ENCODE peak calls at places on chromosome 2, in six cellular contexts. One of them, this sample, is unnamed.

GRCh38 chr2:72605836-72606442 is 219.9 kb downstream of the EXOC6B start:
- DNase-seq in nephron progenitor cell: no peak
- DNase-seq in SK-N-SH: peak; percentile 16
- DNase-seq in cardiac muscle cell: peak; percentile 40
- DNase-seq in right lobe of liver: no peak
- DNase-seq in endothelial cell: no peak
- DNase-seq in this sample: no peak

GRCh38 chr2:170713280-170714155 is 1.6 kb upstream of the SP5 start:
- DNase-seq in nephron progenitor cell: peak; percentile 51
- DNase-seq in SK-N-SH: peak; percentile 43
- DNase-seq in right lobe of liver: peak; percentile 43
- DNase-seq in endothelial cell: peak; percentile 16
- DNase-seq in cardiac muscle cell: no peak
- DNase-seq in this sample: no peak

GRCh38 chr2:174605687-174606086 is 8.1 kb upstream of the WIPF1 start:
- DNase-seq in endothelial cell: no peak
- DNase-seq in SK-N-SH: no peak
- DNase-seq in right lobe of liver: no peak
- DNase-seq in nephron progenitor cell: no peak
- DNase-seq in cardiac muscle cell: peak; percentile 60
- DNase-seq in this sample: no peak

GRCh38 chr2:71299507-71299906 is 32.1 kb upstream of the ZNF638 start:
- DNase-seq in right lobe of liver: no peak
- DNase-seq in endothelial cell: peak; percentile 13
- DNase-seq in cardiac muscle cell: peak; percentile 62
- DNase-seq in nephron progenitor cell: no peak
- DNase-seq in SK-N-SH: peak; percentile 51
- DNase-seq in this sample: no peak

GRCh38 chr2:134253804-134254203 is at the start of gene MGAT5:
- DNase-seq in nephron progenitor cell: no peak
- DNase-seq in endothelial cell: no peak
- DNase-seq in right lobe of liver: peak; percentile 56
- DNase-seq in cardiac muscle cell: no peak
- DNase-seq in SK-N-SH: no peak
- DNase-seq in this sample: no peak

GRCh38 chr2:71067567-71068217 is 756 bp upstream of the NAGK start:
- DNase-seq in right lobe of liver: no peak
- DNase-seq in cardiac muscle cell: peak; percentile 54
- DNase-seq in endothelial cell: peak; percentile 13
- DNase-seq in SK-N-SH: no peak
- DNase-seq in nephron progenitor cell: no peak
- DNase-seq in this sample: no peak

GRCh38 chr2:160141944-160142343 is 58.1 kb downstream of the ITGB6 start:
- DNase-seq in right lobe of liver: no peak
- DNase-seq in endothelial cell: no peak
- DNase-seq in cardiac muscle cell: peak; percentile 33
- DNase-seq in SK-N-SH: no peak
- DNase-seq in nephron progenitor cell: no peak
- DNase-seq in this sample: no peak

GRCh38 chr2:40096360-40096759 is 317.3 kb upstream of the THUMPD2 start:
- DNase-seq in endothelial cell: no peak
- DNase-seq in SK-N-SH: no peak
- DNase-seq in cardiac muscle cell: peak; percentile 70
- DNase-seq in right lobe of liver: no peak
- DNase-seq in nephron progenitor cell: no peak
- DNase-seq in this sample: no peak

GRCh38 chr2:1856922-1857321 is 112.6 kb upstream of the PXDN start:
- DNase-seq in right lobe of liver: no peak
- DNase-seq in nephron progenitor cell: no peak
- DNase-seq in endothelial cell: no peak
- DNase-seq in SK-N-SH: no peak
- DNase-seq in cardiac muscle cell: peak; percentile 8
- DNase-seq in this sample: no peak

GRCh38 chr2:236705295-236706114 is 135.9 kb downstream of the ACKR3 start:
- DNase-seq in right lobe of liver: no peak
- DNase-seq in nephron progenitor cell: no peak
- DNase-seq in cardiac muscle cell: peak; percentile 7
- DNase-seq in endothelial cell: no peak
- DNase-seq in SK-N-SH: no peak
- DNase-seq in this sample: no peak

GRCh38 chr2:10410716-10411437 is 37.2 kb downstream of the ODC1 start:
- DNase-seq in SK-N-SH: no peak
- DNase-seq in nephron progenitor cell: no peak
- DNase-seq in cardiac muscle cell: peak; percentile 45
- DNase-seq in endothelial cell: no peak
- DNase-seq in right lobe of liver: no peak
- DNase-seq in this sample: no peak

GRCh38 chr2:229921101-229921891 is 513 bp downstream of the TRIP12 start:
- DNase-seq in SK-N-SH: peak; percentile 79
- DNase-seq in endothelial cell: peak; percentile 63
- DNase-seq in cardiac muscle cell: peak; percentile 42
- DNase-seq in right lobe of liver: peak; percentile 76
- DNase-seq in nephron progenitor cell: peak; percentile 69
- DNase-seq in this sample: no peak

GRCh38 chr2:33583194-33583938 is 15.7 kb downstream of the FAM98A start:
- DNase-seq in SK-N-SH: peak; percentile 57
- DNase-seq in right lobe of liver: no peak
- DNase-seq in cardiac muscle cell: peak; percentile 59
- DNase-seq in endothelial cell: no peak
- DNase-seq in nephron progenitor cell: peak; percentile 25
- DNase-seq in this sample: no peak

GRCh38 chr2:81645750-81646301 is 1341.3 kb upstream of the LRRTM1 start:
- DNase-seq in cardiac muscle cell: no peak
- DNase-seq in nephron progenitor cell: peak; percentile 3
- DNase-seq in endothelial cell: no peak
- DNase-seq in SK-N-SH: no peak
- DNase-seq in right lobe of liver: no peak
- DNase-seq in this sample: no peak

GRCh38 chr2:37005118-37005868 is 39.0 kb upstream of the STRN start:
- DNase-seq in nephron progenitor cell: no peak
- DNase-seq in cardiac muscle cell: peak; percentile 58
- DNase-seq in SK-N-SH: peak; percentile 36
- DNase-seq in right lobe of liver: no peak
- DNase-seq in endothelial cell: no peak
- DNase-seq in this sample: no peak

GRCh38 chr2:195413422-195413821 is 243.6 kb upstream of the SLC39A10 start:
- DNase-seq in nephron progenitor cell: no peak
- DNase-seq in SK-N-SH: no peak
- DNase-seq in endothelial cell: no peak
- DNase-seq in cardiac muscle cell: no peak
- DNase-seq in right lobe of liver: no peak
- DNase-seq in this sample: no peak

GRCh38 chr2:191171291-191171690 is 20.5 kb upstream of the STAT4 start:
- DNase-seq in right lobe of liver: no peak
- DNase-seq in endothelial cell: no peak
- DNase-seq in cardiac muscle cell: no peak
- DNase-seq in SK-N-SH: peak; percentile 20
- DNase-seq in nephron progenitor cell: no peak
- DNase-seq in this sample: no peak

GRCh38 chr2:160471950-160472349 is 21.7 kb downstream of the RBMS1 start:
- DNase-seq in SK-N-SH: no peak
- DNase-seq in cardiac muscle cell: no peak
- DNase-seq in right lobe of liver: no peak
- DNase-seq in endothelial cell: no peak
- DNase-seq in nephron progenitor cell: no peak
- DNase-seq in this sample: no peak

GRCh38 chr2:64336171-64336570 is 117.8 kb upstream of the LGALSL start:
- DNase-seq in SK-N-SH: no peak
- DNase-seq in right lobe of liver: no peak
- DNase-seq in nephron progenitor cell: no peak
- DNase-seq in cardiac muscle cell: no peak
- DNase-seq in endothelial cell: no peak
- DNase-seq in this sample: no peak

GRCh38 chr2:119520696-119521436 is 3.4 kb downstream of the SCTR start:
- DNase-seq in right lobe of liver: no peak
- DNase-seq in endothelial cell: no peak
- DNase-seq in cardiac muscle cell: no peak
- DNase-seq in SK-N-SH: no peak
- DNase-seq in nephron progenitor cell: no peak
- DNase-seq in this sample: no peak

GRCh38 chr2:164992818-164993217 is 37.5 kb upstream of the SLC38A11 start:
- DNase-seq in right lobe of liver: peak; percentile 57
- DNase-seq in cardiac muscle cell: peak; percentile 87
- DNase-seq in SK-N-SH: peak; percentile 45
- DNase-seq in endothelial cell: peak; percentile 47
- DNase-seq in nephron progenitor cell: peak; percentile 50
- DNase-seq in this sample: no peak

GRCh38 chr2:43576983-43577892 is 18.6 kb downstream of the THADA start:
- DNase-seq in nephron progenitor cell: peak; percentile 18
- DNase-seq in SK-N-SH: peak; percentile 49
- DNase-seq in cardiac muscle cell: peak; percentile 86
- DNase-seq in right lobe of liver: no peak
- DNase-seq in endothelial cell: no peak
- DNase-seq in this sample: no peak

GRCh38 chr2:172106128-172106961 is 3.6 kb upstream of the DLX2 start:
- DNase-seq in nephron progenitor cell: peak; percentile 56
- DNase-seq in cardiac muscle cell: peak; percentile 48
- DNase-seq in right lobe of liver: no peak
- DNase-seq in SK-N-SH: peak; percentile 78
- DNase-seq in endothelial cell: no peak
- DNase-seq in this sample: no peak

GRCh38 chr2:144524190-144524957 is 4.5 kb upstream of the ZEB2 start:
- DNase-seq in nephron progenitor cell: peak; percentile 80
- DNase-seq in cardiac muscle cell: peak; percentile 77
- DNase-seq in SK-N-SH: peak; percentile 88
- DNase-seq in endothelial cell: peak; percentile 65
- DNase-seq in right lobe of liver: no peak
- DNase-seq in this sample: no peak

GRCh38 chr2:144520718-144521487 is 984 bp upstream of the ZEB2 start:
- DNase-seq in SK-N-SH: no peak
- DNase-seq in endothelial cell: no peak
- DNase-seq in nephron progenitor cell: no peak
- DNase-seq in cardiac muscle cell: peak; percentile 95
- DNase-seq in right lobe of liver: no peak
- DNase-seq in this sample: no peak

GRCh38 chr2:144522741-144523605 is 3.1 kb upstream of the ZEB2 start:
- DNase-seq in right lobe of liver: no peak
- DNase-seq in SK-N-SH: peak; percentile 63
- DNase-seq in cardiac muscle cell: no peak
- DNase-seq in nephron progenitor cell: peak; percentile 57
- DNase-seq in endothelial cell: no peak
- DNase-seq in this sample: no peak

GRCh38 chr2:144521702-144522101 is 1.8 kb upstream of the ZEB2 start:
- DNase-seq in nephron progenitor cell: no peak
- DNase-seq in cardiac muscle cell: no peak
- DNase-seq in endothelial cell: no peak
- DNase-seq in SK-N-SH: no peak
- DNase-seq in right lobe of liver: no peak
- DNase-seq in this sample: no peak

GRCh38 chr2:144523606-144524131 is 3.8 kb upstream of the ZEB2 start:
- DNase-seq in SK-N-SH: peak; percentile 67
- DNase-seq in right lobe of liver: no peak
- DNase-seq in nephron progenitor cell: no peak
- DNase-seq in endothelial cell: no peak
- DNase-seq in cardiac muscle cell: no peak
- DNase-seq in this sample: no peak
- TF ChIP-seq CTCF in SK-N-SH: no peak
- TF ChIP-seq CTCF in right lobe of liver: no peak
- TF ChIP-seq CTCF in nephron progenitor cell: no peak
- TF ChIP-seq CTCF in endothelial cell: no peak
- TF ChIP-seq CTCF in cardiac muscle cell: no peak
- TF ChIP-seq CTCF in this sample: no peak

DNA sequence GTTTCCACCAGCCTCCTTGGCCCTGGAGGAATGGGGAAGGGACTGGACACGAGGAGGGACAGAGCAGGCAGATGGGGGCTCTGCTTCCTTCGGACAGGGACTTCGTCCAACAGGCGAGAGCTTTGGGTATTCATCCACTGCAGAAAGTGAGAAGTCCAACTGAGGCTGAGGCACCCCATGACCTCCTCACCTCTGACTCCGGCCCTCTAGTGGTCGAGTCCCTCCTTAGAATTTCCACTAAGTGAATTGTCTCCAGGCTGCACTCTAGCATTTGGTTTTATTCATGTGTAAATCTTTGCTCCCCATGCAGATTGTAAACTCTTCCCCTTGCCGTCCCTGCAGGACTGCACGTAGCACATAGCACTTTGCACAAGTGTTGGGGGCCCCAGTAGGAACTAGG is 75.6 kb downstream of the TMEM247 start:
- DNase-seq in right lobe of liver: no peak
- DNase-seq in cardiac muscle cell: no peak
- DNase-seq in SK-N-SH: peak; percentile 28
- DNase-seq in nephron progenitor cell: no peak
- DNase-seq in endothelial cell: peak; percentile 31
- DNase-seq in this sample: no peak
- TF ChIP-seq CTCF in right lobe of liver: no peak
- TF ChIP-seq CTCF in cardiac muscle cell: peak; percentile 32
- TF ChIP-seq CTCF in SK-N-SH: peak; percentile 59
- TF ChIP-seq CTCF in nephron progenitor cell: peak; percentile 31
- TF ChIP-seq CTCF in endothelial cell: peak; percentile 66
- TF ChIP-seq CTCF in this sample: peak; percentile 53

DNA sequence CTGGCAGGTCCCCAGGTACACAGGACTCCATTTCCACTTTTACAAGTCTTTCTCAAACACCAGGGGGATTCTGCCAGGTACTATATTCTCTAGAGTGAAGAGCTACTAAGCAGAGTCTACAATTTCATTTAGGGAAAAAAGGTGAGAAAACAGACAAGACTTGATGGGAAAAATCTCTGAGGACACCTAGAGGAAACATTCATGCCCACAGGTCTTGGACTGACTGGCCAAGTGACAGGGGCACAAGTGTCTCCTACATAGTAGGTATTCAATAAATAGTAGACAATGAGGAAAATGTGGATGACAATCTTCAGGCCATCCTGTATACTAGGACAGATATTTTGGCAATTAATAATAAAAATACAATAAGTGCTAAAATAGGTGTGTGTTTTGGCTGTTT is 228.6 kb downstream of the CLIP4 start:
- DNase-seq in cardiac muscle cell: no peak
- DNase-seq in nephron progenitor cell: no peak
- DNase-seq in right lobe of liver: no peak
- DNase-seq in SK-N-SH: no peak
- DNase-seq in endothelial cell: no peak
- DNase-seq in this sample: no peak
- TF ChIP-seq CTCF in cardiac muscle cell: no peak
- TF ChIP-seq CTCF in nephron progenitor cell: no peak
- TF ChIP-seq CTCF in right lobe of liver: no peak
- TF ChIP-seq CTCF in SK-N-SH: no peak
- TF ChIP-seq CTCF in endothelial cell: no peak
- TF ChIP-seq CTCF in this sample: peak; percentile 27

GRCh38 chr2:12544221-12544558 is 172.5 kb upstream of the TRIB2 start:
- DNase-seq in right lobe of liver: no peak
- DNase-seq in cardiac muscle cell: no peak
- DNase-seq in SK-N-SH: no peak
- DNase-seq in endothelial cell: no peak
- DNase-seq in nephron progenitor cell: no peak
- DNase-seq in this sample: no peak

GRCh38 chr2:12543452-12544220 is 173.1 kb upstream of the TRIB2 start:
- DNase-seq in right lobe of liver: no peak
- DNase-seq in endothelial cell: no peak
- DNase-seq in nephron progenitor cell: no peak
- DNase-seq in SK-N-SH: peak; percentile 30
- DNase-seq in cardiac muscle cell: peak; percentile 66
- DNase-seq in this sample: no peak

GRCh38 chr2:12549641-12550040 is 167.1 kb upstream of the TRIB2 start:
- DNase-seq in right lobe of liver: no peak
- DNase-seq in endothelial cell: no peak
- DNase-seq in nephron progenitor cell: no peak
- DNase-seq in SK-N-SH: no peak
- DNase-seq in cardiac muscle cell: peak; percentile 19
- DNase-seq in this sample: no peak

GRCh38 chr2:12548906-12549305 is 167.8 kb upstream of the TRIB2 start:
- DNase-seq in SK-N-SH: no peak
- DNase-seq in cardiac muscle cell: no peak
- DNase-seq in nephron progenitor cell: no peak
- DNase-seq in right lobe of liver: no peak
- DNase-seq in endothelial cell: no peak
- DNase-seq in this sample: no peak

GRCh38 chr2:12547771-12548170 is 169.0 kb upstream of the TRIB2 start:
- DNase-seq in endothelial cell: no peak
- DNase-seq in nephron progenitor cell: no peak
- DNase-seq in cardiac muscle cell: no peak
- DNase-seq in right lobe of liver: no peak
- DNase-seq in SK-N-SH: no peak
- DNase-seq in this sample: no peak
- TF ChIP-seq CTCF in endothelial cell: peak; percentile 13
- TF ChIP-seq CTCF in nephron progenitor cell: no peak
- TF ChIP-seq CTCF in cardiac muscle cell: no peak
- TF ChIP-seq CTCF in right lobe of liver: no peak
- TF ChIP-seq CTCF in SK-N-SH: peak; percentile 19
- TF ChIP-seq CTCF in this sample: no peak